ENCODE peak calls at places on chromosome 17, in four cellular contexts. I, R, J and T are unnamed samples.

GRCh38 chr17:37361543-37361942 is 14.2 kb upstream of the C17orf78 start:
- DNase-seq in R (no peak), I (no peak), J (no peak), T (no peak)

GRCh38 chr17:18246109-18246725 is 12.3 kb downstream of the FLII start:
- DNase-seq in I (no peak), J (no peak), R (no peak), T (no peak)

GRCh38 chr17:43651621-43652480 is 9.9 kb downstream of the MEOX1 start:
- DNase-seq in I (no peak), R (no peak), J (no peak), T (no peak)

GRCh38 chr17:74210191-74211140 is 2.9 kb upstream of the TTYH2 start:
- DNase-seq in I (peak; percentile 22), R (peak; percentile 74), J (peak; percentile 86), T (peak; percentile 86)

GRCh38 chr17:51612692-51613091 is 352.3 kb downstream of the UTP18 start:
- DNase-seq in J (no peak), R (no peak), I (no peak), T (no peak)

GRCh38 chr17:82303944-82304808 is 13.2 kb downstream of the CD7 start:
- DNase-seq in J (no peak), I (no peak), R (no peak), T (peak; percentile 68)

GRCh38 chr17:68089881-68090280 is 54.3 kb downstream of the KPNA2 start:
- DNase-seq in I (no peak), J (no peak), R (no peak), T (peak; percentile 73)

GRCh38 chr17:165939-166338 is 15.5 kb downstream of the DOC2B start:
- DNase-seq in R (no peak), I (no peak), J (no peak), T (no peak)

GRCh38 chr17:82950525-82951102 is 110.8 kb upstream of the ZNF750 start:
- DNase-seq in J (peak; percentile 32), I (no peak), R (no peak), T (peak; percentile 20)

GRCh38 chr17:41985919-41986318 is 19.3 kb downstream of the CNP start:
- DNase-seq in R (no peak), J (no peak), I (no peak), T (no peak)

GRCh38 chr17:75046583-75047289 is at the start of the genes ATP5PD and KCTD2:
- DNase-seq in J (peak; percentile 96), R (peak; percentile 92), I (peak; percentile 92), T (peak; percentile 95)

GRCh38 chr17:17815436-17816200 is 21.2 kb downstream of the SREBF1 start:
- DNase-seq in I (no peak), J (no peak), R (no peak), T (no peak)

GRCh38 chr17:48618366-48618896 is 3.3 kb upstream of the HOXB8 start:
- DNase-seq in R (peak; percentile 73), I (peak; percentile 22), J (peak; percentile 94), T (peak; percentile 84)

GRCh38 chr17:40680998-40681397 is 16.0 kb upstream of the KRT222 start:
- DNase-seq in R (no peak), I (no peak), J (no peak), T (no peak)

GRCh38 chr17:17109896-17110295 is 67.6 kb downstream of the MPRIP start:
- DNase-seq in I (no peak), J (no peak), R (peak; percentile 21), T (peak; percentile 84)

GRCh38 chr17:61314368-61315078 is 85.1 kb upstream of the TBX2 start:
- DNase-seq in J (no peak), I (no peak), R (no peak), T (no peak)

GRCh38 chr17:42311240-42312034 is 23.1 kb downstream of the STAT5A start:
- DNase-seq in R (no peak), I (peak; percentile 84), J (peak; percentile 94), T (peak; percentile 93)

GRCh38 chr17:4822835-4823234 is 10.3 kb upstream of the MINK1 start:
- DNase-seq in I (no peak), J (no peak), R (no peak), T (no peak)

GRCh38 chr17:6488008-6488539 is 43.8 kb downstream of the PIMREG start:
- DNase-seq in R (no peak), J (no peak), I (no peak), T (no peak)

GRCh38 chr17:20981046-20981920 is 61.5 kb downstream of the USP22 start:
- DNase-seq in R (no peak), I (no peak), J (no peak), T (no peak)

GRCh38 chr17:67573987-67574657 is 143.6 kb upstream of the NOL11 start:
- DNase-seq in R (no peak), J (no peak), I (no peak), T (no peak)

GRCh38 chr17:54426287-54426886 is 474.3 kb upstream of the TOM1L1 start:
- DNase-seq in I (no peak), R (no peak), J (no peak), T (no peak)

GRCh38 chr17:42287305-42288077 is 807 bp upstream of the STAT5A start:
- DNase-seq in I (no peak), R (peak; percentile 31), J (peak; percentile 81), T (no peak)

GRCh38 chr17:542943-543342 is 171.7 kb downstream of the VPS53 start:
- DNase-seq in I (no peak), J (no peak), R (no peak), T (no peak)